ENCODE peak calls at places on chromosomes 5 and 9, in nine cellular contexts. One of them, this sample, is unnamed.

GRCh38 chr9:36276254-36276653 is 18.0 kb upstream of the GNE start:
- DNase-seq in GM03348: no peak
- DNase-seq in neural crest cell: no peak
- DNase-seq in SK-N-MC: no peak
- DNase-seq in NK-92 treated with Interleukin-12 subunit alpha and Interleukin-12 subunit beta, amount 100 ng/mL, for 24 hours: no peak
- DNase-seq in fibroblast of lung: no peak
- DNase-seq in MV-4-11: no peak
- DNase-seq in foreskin keratinocyte: no peak
- DNase-seq in NCI-H2081: no peak
- DNase-seq in this sample: no peak

GRCh38 chr5:119389288-119390065 is 33.7 kb downstream of the TNFAIP8 start:
- DNase-seq in GM03348: peak; percentile 32
- DNase-seq in neural crest cell: no peak
- DNase-seq in SK-N-MC: no peak
- DNase-seq in NK-92 treated with Interleukin-12 subunit alpha and Interleukin-12 subunit beta, amount 100 ng/mL, for 24 hours: no peak
- DNase-seq in fibroblast of lung: peak; percentile 71
- DNase-seq in MV-4-11: peak; percentile 2
- DNase-seq in foreskin keratinocyte: no peak
- DNase-seq in NCI-H2081: no peak
- DNase-seq in this sample: no peak

GRCh38 chr5:33755216-33755615 is 136.6 kb downstream of the ADAMTS12 start:
- DNase-seq in GM03348: peak; percentile 24
- DNase-seq in neural crest cell: no peak
- DNase-seq in SK-N-MC: no peak
- DNase-seq in NK-92 treated with Interleukin-12 subunit alpha and Interleukin-12 subunit beta, amount 100 ng/mL, for 24 hours: no peak
- DNase-seq in fibroblast of lung: peak; percentile 38
- DNase-seq in MV-4-11: no peak
- DNase-seq in foreskin keratinocyte: no peak
- DNase-seq in NCI-H2081: no peak
- DNase-seq in this sample: no peak

GRCh38 chr9:97487107-97487506 is 14.4 kb upstream of the TMOD1 start:
- DNase-seq in GM03348: no peak
- DNase-seq in neural crest cell: no peak
- DNase-seq in SK-N-MC: no peak
- DNase-seq in NK-92 treated with Interleukin-12 subunit alpha and Interleukin-12 subunit beta, amount 100 ng/mL, for 24 hours: no peak
- DNase-seq in fibroblast of lung: peak; percentile 39
- DNase-seq in MV-4-11: no peak
- DNase-seq in foreskin keratinocyte: peak; percentile 32
- DNase-seq in NCI-H2081: no peak
- DNase-seq in this sample: no peak

GRCh38 chr5:72633041-72633445 is 125.8 kb upstream of the ZNF366 start:
- DNase-seq in GM03348: peak; percentile 28
- DNase-seq in neural crest cell: no peak
- DNase-seq in SK-N-MC: no peak
- DNase-seq in NK-92 treated with Interleukin-12 subunit alpha and Interleukin-12 subunit beta, amount 100 ng/mL, for 24 hours: no peak
- DNase-seq in fibroblast of lung: no peak
- DNase-seq in MV-4-11: no peak
- DNase-seq in foreskin keratinocyte: no peak
- DNase-seq in NCI-H2081: no peak
- DNase-seq in this sample: no peak

GRCh38 chr9:134661791-134662142 is 20.2 kb downstream of the COL5A1 start:
- DNase-seq in GM03348: peak; percentile 77
- DNase-seq in neural crest cell: no peak
- DNase-seq in SK-N-MC: no peak
- DNase-seq in NK-92 treated with Interleukin-12 subunit alpha and Interleukin-12 subunit beta, amount 100 ng/mL, for 24 hours: no peak
- DNase-seq in fibroblast of lung: peak; percentile 86
- DNase-seq in MV-4-11: no peak
- DNase-seq in foreskin keratinocyte: peak; percentile 31
- DNase-seq in NCI-H2081: no peak
- DNase-seq in this sample: no peak

GRCh38 chr5:10583663-10584572 is 20.0 kb downstream of the ANKRD33B start:
- DNase-seq in GM03348: no peak
- DNase-seq in neural crest cell: no peak
- DNase-seq in SK-N-MC: no peak
- DNase-seq in NK-92 treated with Interleukin-12 subunit alpha and Interleukin-12 subunit beta, amount 100 ng/mL, for 24 hours: no peak
- DNase-seq in fibroblast of lung: no peak
- DNase-seq in MV-4-11: no peak
- DNase-seq in foreskin keratinocyte: no peak
- DNase-seq in NCI-H2081: peak; percentile 55
- DNase-seq in this sample: peak; percentile 20

GRCh38 chr9:84670106-84670800 is 724 bp downstream of the NTRK2 start:
- DNase-seq in GM03348: no peak
- DNase-seq in neural crest cell: peak; percentile 25
- DNase-seq in SK-N-MC: no peak
- DNase-seq in NK-92 treated with Interleukin-12 subunit alpha and Interleukin-12 subunit beta, amount 100 ng/mL, for 24 hours: no peak
- DNase-seq in fibroblast of lung: peak; percentile 21
- DNase-seq in MV-4-11: no peak
- DNase-seq in foreskin keratinocyte: no peak
- DNase-seq in NCI-H2081: no peak
- DNase-seq in this sample: no peak

GRCh38 chr9:131500377-131500776 is 2.3 kb upstream of the POMT1 start:
- DNase-seq in GM03348: no peak
- DNase-seq in neural crest cell: no peak
- DNase-seq in SK-N-MC: no peak
- DNase-seq in NK-92 treated with Interleukin-12 subunit alpha and Interleukin-12 subunit beta, amount 100 ng/mL, for 24 hours: no peak
- DNase-seq in fibroblast of lung: no peak
- DNase-seq in MV-4-11: peak; percentile 6
- DNase-seq in foreskin keratinocyte: no peak
- DNase-seq in NCI-H2081: no peak
- DNase-seq in this sample: no peak

GRCh38 chr9:70081120-70081495 is 37.5 kb downstream of the MAMDC2 start:
- DNase-seq in GM03348: no peak
- DNase-seq in neural crest cell: no peak
- DNase-seq in SK-N-MC: no peak
- DNase-seq in NK-92 treated with Interleukin-12 subunit alpha and Interleukin-12 subunit beta, amount 100 ng/mL, for 24 hours: no peak
- DNase-seq in fibroblast of lung: peak; percentile 93
- DNase-seq in MV-4-11: peak; percentile 44
- DNase-seq in foreskin keratinocyte: no peak
- DNase-seq in NCI-H2081: no peak
- DNase-seq in this sample: no peak

GRCh38 chr9:95143591-95144561 is 173.6 kb downstream of the FANCC start:
- DNase-seq in GM03348: peak; percentile 84
- DNase-seq in neural crest cell: no peak
- DNase-seq in SK-N-MC: no peak
- DNase-seq in NK-92 treated with Interleukin-12 subunit alpha and Interleukin-12 subunit beta, amount 100 ng/mL, for 24 hours: no peak
- DNase-seq in fibroblast of lung: peak; percentile 81
- DNase-seq in MV-4-11: no peak
- DNase-seq in foreskin keratinocyte: no peak
- DNase-seq in NCI-H2081: no peak
- DNase-seq in this sample: no peak

GRCh38 chr9:92714787-92715487 is 45.0 kb upstream of the IPPK start:
- DNase-seq in GM03348: no peak
- DNase-seq in neural crest cell: no peak
- DNase-seq in SK-N-MC: no peak
- DNase-seq in NK-92 treated with Interleukin-12 subunit alpha and Interleukin-12 subunit beta, amount 100 ng/mL, for 24 hours: no peak
- DNase-seq in fibroblast of lung: no peak
- DNase-seq in MV-4-11: no peak
- DNase-seq in foreskin keratinocyte: no peak
- DNase-seq in NCI-H2081: no peak
- DNase-seq in this sample: no peak

GRCh38 chr9:114266969-114267368 is 55.9 kb upstream of the ORM1 start:
- DNase-seq in GM03348: peak; percentile 79
- DNase-seq in neural crest cell: no peak
- DNase-seq in SK-N-MC: no peak
- DNase-seq in NK-92 treated with Interleukin-12 subunit alpha and Interleukin-12 subunit beta, amount 100 ng/mL, for 24 hours: no peak
- DNase-seq in fibroblast of lung: peak; percentile 87
- DNase-seq in MV-4-11: peak; percentile 32
- DNase-seq in foreskin keratinocyte: no peak
- DNase-seq in NCI-H2081: no peak
- DNase-seq in this sample: no peak

GRCh38 chr9:126606483-126606870 is 7.3 kb upstream of the LMX1B start:
- DNase-seq in GM03348: no peak
- DNase-seq in neural crest cell: no peak
- DNase-seq in SK-N-MC: no peak
- DNase-seq in NK-92 treated with Interleukin-12 subunit alpha and Interleukin-12 subunit beta, amount 100 ng/mL, for 24 hours: no peak
- DNase-seq in fibroblast of lung: no peak
- DNase-seq in MV-4-11: no peak
- DNase-seq in foreskin keratinocyte: no peak
- DNase-seq in NCI-H2081: no peak
- DNase-seq in this sample: no peak

GRCh38 chr9:34717996-34718614 is 8.2 kb upstream of the CCL21 start:
- DNase-seq in GM03348: no peak
- DNase-seq in neural crest cell: no peak
- DNase-seq in SK-N-MC: no peak
- DNase-seq in NK-92 treated with Interleukin-12 subunit alpha and Interleukin-12 subunit beta, amount 100 ng/mL, for 24 hours: no peak
- DNase-seq in fibroblast of lung: no peak
- DNase-seq in MV-4-11: no peak
- DNase-seq in foreskin keratinocyte: no peak
- DNase-seq in NCI-H2081: no peak
- DNase-seq in this sample: no peak

GRCh38 chr5:151864349-151864748 is 60.3 kb downstream of the GLRA1 start:
- DNase-seq in GM03348: no peak
- DNase-seq in neural crest cell: no peak
- DNase-seq in SK-N-MC: no peak
- DNase-seq in NK-92 treated with Interleukin-12 subunit alpha and Interleukin-12 subunit beta, amount 100 ng/mL, for 24 hours: no peak
- DNase-seq in fibroblast of lung: no peak
- DNase-seq in MV-4-11: no peak
- DNase-seq in foreskin keratinocyte: no peak
- DNase-seq in NCI-H2081: no peak
- DNase-seq in this sample: no peak

GRCh38 chr5:132386644-132387286 is 17.3 kb downstream of the SLC22A5 start:
- DNase-seq in GM03348: peak; percentile 88
- DNase-seq in neural crest cell: peak; percentile 26
- DNase-seq in SK-N-MC: no peak
- DNase-seq in NK-92 treated with Interleukin-12 subunit alpha and Interleukin-12 subunit beta, amount 100 ng/mL, for 24 hours: peak; percentile 67
- DNase-seq in fibroblast of lung: peak; percentile 62
- DNase-seq in MV-4-11: peak; percentile 62
- DNase-seq in foreskin keratinocyte: no peak
- DNase-seq in NCI-H2081: peak; percentile 18
- DNase-seq in this sample: no peak

GRCh38 chr9:121768416-121769015 is 117.1 kb downstream of the DAB2IP start:
- DNase-seq in GM03348: no peak
- DNase-seq in neural crest cell: no peak
- DNase-seq in SK-N-MC: no peak
- DNase-seq in NK-92 treated with Interleukin-12 subunit alpha and Interleukin-12 subunit beta, amount 100 ng/mL, for 24 hours: no peak
- DNase-seq in fibroblast of lung: no peak
- DNase-seq in MV-4-11: no peak
- DNase-seq in foreskin keratinocyte: no peak
- DNase-seq in NCI-H2081: no peak
- DNase-seq in this sample: no peak

GRCh38 chr9:33498387-33498786 is 24.7 kb upstream of the NOL6 start:
- DNase-seq in GM03348: peak; percentile 3
- DNase-seq in neural crest cell: no peak
- DNase-seq in SK-N-MC: no peak
- DNase-seq in NK-92 treated with Interleukin-12 subunit alpha and Interleukin-12 subunit beta, amount 100 ng/mL, for 24 hours: no peak
- DNase-seq in fibroblast of lung: no peak
- DNase-seq in MV-4-11: peak; percentile 31
- DNase-seq in foreskin keratinocyte: no peak
- DNase-seq in NCI-H2081: no peak
- DNase-seq in this sample: no peak

GRCh38 chr5:81779125-81779934 is 28.4 kb upstream of the SSBP2 start:
- DNase-seq in GM03348: peak; percentile 46
- DNase-seq in neural crest cell: no peak
- DNase-seq in SK-N-MC: no peak
- DNase-seq in NK-92 treated with Interleukin-12 subunit alpha and Interleukin-12 subunit beta, amount 100 ng/mL, for 24 hours: no peak
- DNase-seq in fibroblast of lung: peak; percentile 53
- DNase-seq in MV-4-11: peak; percentile 45
- DNase-seq in foreskin keratinocyte: no peak
- DNase-seq in NCI-H2081: no peak
- DNase-seq in this sample: no peak

GRCh38 chr9:128635266-128636023 is 21.2 kb downstream of the DYNC2I2 start:
- DNase-seq in GM03348: peak; percentile 99
- DNase-seq in neural crest cell: peak; percentile 45
- DNase-seq in SK-N-MC: no peak
- DNase-seq in NK-92 treated with Interleukin-12 subunit alpha and Interleukin-12 subunit beta, amount 100 ng/mL, for 24 hours: no peak
- DNase-seq in fibroblast of lung: peak; percentile 95
- DNase-seq in MV-4-11: no peak
- DNase-seq in foreskin keratinocyte: peak; percentile 88
- DNase-seq in NCI-H2081: no peak
- DNase-seq in this sample: peak; percentile 47

GRCh38 chr9:89853931-89854330 is 249.1 kb downstream of the GADD45G start:
- DNase-seq in GM03348: no peak
- DNase-seq in neural crest cell: no peak
- DNase-seq in SK-N-MC: no peak
- DNase-seq in NK-92 treated with Interleukin-12 subunit alpha and Interleukin-12 subunit beta, amount 100 ng/mL, for 24 hours: no peak
- DNase-seq in fibroblast of lung: no peak
- DNase-seq in MV-4-11: no peak
- DNase-seq in foreskin keratinocyte: no peak
- DNase-seq in NCI-H2081: no peak
- DNase-seq in this sample: no peak

GRCh38 chr5:168875839-168876238 is 296.7 kb upstream of the PANK3 start:
- DNase-seq in GM03348: peak; percentile 36
- DNase-seq in neural crest cell: no peak
- DNase-seq in SK-N-MC: no peak
- DNase-seq in NK-92 treated with Interleukin-12 subunit alpha and Interleukin-12 subunit beta, amount 100 ng/mL, for 24 hours: no peak
- DNase-seq in fibroblast of lung: peak; percentile 19
- DNase-seq in MV-4-11: no peak
- DNase-seq in foreskin keratinocyte: peak; percentile 5
- DNase-seq in NCI-H2081: no peak
- DNase-seq in this sample: no peak

GRCh38 chr9:114371986-114372917 is 15.5 kb downstream of the AKNA start:
- DNase-seq in GM03348: no peak
- DNase-seq in neural crest cell: no peak
- DNase-seq in SK-N-MC: no peak
- DNase-seq in NK-92 treated with Interleukin-12 subunit alpha and Interleukin-12 subunit beta, amount 100 ng/mL, for 24 hours: peak; percentile 57
- DNase-seq in fibroblast of lung: peak; percentile 39
- DNase-seq in MV-4-11: peak; percentile 50
- DNase-seq in foreskin keratinocyte: peak; percentile 34
- DNase-seq in NCI-H2081: no peak
- DNase-seq in this sample: no peak

GRCh38 chr5:78907255-78907886 is 77.7 kb downstream of the ARSB start:
- DNase-seq in GM03348: peak; percentile 79
- DNase-seq in neural crest cell: no peak
- DNase-seq in SK-N-MC: no peak
- DNase-seq in NK-92 treated with Interleukin-12 subunit alpha and Interleukin-12 subunit beta, amount 100 ng/mL, for 24 hours: no peak
- DNase-seq in fibroblast of lung: peak; percentile 99
- DNase-seq in MV-4-11: peak; percentile 94
- DNase-seq in foreskin keratinocyte: no peak
- DNase-seq in NCI-H2081: no peak
- DNase-seq in this sample: peak; percentile 8

GRCh38 chr5:148769941-148770340 is 56.5 kb upstream of the ADRB2 start:
- DNase-seq in GM03348: no peak
- DNase-seq in neural crest cell: no peak
- DNase-seq in SK-N-MC: no peak
- DNase-seq in NK-92 treated with Interleukin-12 subunit alpha and Interleukin-12 subunit beta, amount 100 ng/mL, for 24 hours: no peak
- DNase-seq in fibroblast of lung: no peak
- DNase-seq in MV-4-11: no peak
- DNase-seq in foreskin keratinocyte: no peak
- DNase-seq in NCI-H2081: no peak
- DNase-seq in this sample: no peak

GRCh38 chr9:18668944-18669343 is 195.0 kb downstream of the ADAMTSL1 start:
- DNase-seq in GM03348: no peak
- DNase-seq in neural crest cell: no peak
- DNase-seq in SK-N-MC: no peak
- DNase-seq in NK-92 treated with Interleukin-12 subunit alpha and Interleukin-12 subunit beta, amount 100 ng/mL, for 24 hours: no peak
- DNase-seq in fibroblast of lung: peak; percentile 4
- DNase-seq in MV-4-11: no peak
- DNase-seq in foreskin keratinocyte: no peak
- DNase-seq in NCI-H2081: peak; percentile 33
- DNase-seq in this sample: no peak

GRCh38 chr5:140524003-140524402 is 23.5 kb upstream of the EIF4EBP3 start:
- DNase-seq in GM03348: no peak
- DNase-seq in neural crest cell: no peak
- DNase-seq in SK-N-MC: no peak
- DNase-seq in NK-92 treated with Interleukin-12 subunit alpha and Interleukin-12 subunit beta, amount 100 ng/mL, for 24 hours: no peak
- DNase-seq in fibroblast of lung: no peak
- DNase-seq in MV-4-11: peak; percentile 13
- DNase-seq in foreskin keratinocyte: no peak
- DNase-seq in NCI-H2081: no peak
- DNase-seq in this sample: no peak

GRCh38 chr5:162160401-162160800 is 92.8 kb downstream of the GABRG2 start:
- DNase-seq in GM03348: no peak
- DNase-seq in neural crest cell: no peak
- DNase-seq in SK-N-MC: no peak
- DNase-seq in NK-92 treated with Interleukin-12 subunit alpha and Interleukin-12 subunit beta, amount 100 ng/mL, for 24 hours: no peak
- DNase-seq in fibroblast of lung: no peak
- DNase-seq in MV-4-11: peak; percentile 70
- DNase-seq in foreskin keratinocyte: no peak
- DNase-seq in NCI-H2081: no peak
- DNase-seq in this sample: no peak